ENCODE peak calls at places on chromosomes 2 and 18, in six cellular contexts. V is stimulated activated CD8-positive, alpha-beta memory T cell treated with anti-CD3 and anti-CD28 coated beads, Interleukin-7, amount 100 ng/mL, for 48 hours; S is NCI-H748 treated with DMSO at 0.1 percent for 48 hours; M is activated T-cell treated with anti-CD3 and anti-CD28 coated beads for 4 hours; W is uterus; T is stimulated activated naive B cell treated with anti-CD40 and anti-IgM and Interleukin-4, amounts not matched to agents 10 μg/mL and 1 μg/mL and 100 μg/mL, for 72 hours. J is an unnamed sample.
A peak's percentile ranks its signal among the peaks of the same experiment; 100 is the strongest.

GRCh38 chr2:210445116-210445707 is 31.3 kb downstream of the LANCL1 start:
- DNase-seq in T (no peak), V (no peak), S (peak; percentile 25), W (no peak), M (no peak), J (no peak)

GRCh38 chr2:128736689-128737545 is 418.2 kb upstream of the HS6ST1 start:
- DNase-seq in S (peak; percentile 31), W (peak; percentile 55), V (peak; percentile 22), M (peak; percentile 17), T (peak; percentile 59), J (peak; percentile 36)

GRCh38 chr2:181780159-181781081 is 100.1 kb upstream of the NEUROD1 start:
- DNase-seq in W (no peak), S (peak; percentile 33), V (no peak), T (no peak), M (no peak), J (no peak)

GRCh38 chr18:10056506-10056905 is 142.7 kb downstream of the VAPA start:
- DNase-seq in S (no peak), V (no peak), W (peak; percentile 19), T (no peak), M (no peak), J (no peak)

GRCh38 chr2:238125127-238125885 is 13.2 kb upstream of the KLHL30 start:
- DNase-seq in W (no peak), T (no peak), M (no peak), S (no peak), V (no peak), J (no peak)

GRCh38 chr2:105409717-105410116 is 10.9 kb upstream of the FHL2 start:
- DNase-seq in W (peak; percentile 89), V (no peak), S (no peak), M (no peak), T (no peak), J (peak; percentile 93)

GRCh38 chr2:209960676-209961630 is 41.5 kb upstream of the RPE start:
- DNase-seq in T (peak; percentile 21), V (peak; percentile 4), M (peak; percentile 15), W (no peak), S (peak; percentile 77), J (peak; percentile 45)

GRCh38 chr2:2642906-2643890 is 312.1 kb upstream of the MYT1L start:
- DNase-seq in W (no peak), S (no peak), V (no peak), T (no peak), M (no peak), J (no peak)

GRCh38 chr2:195891081-195891480 is 177.6 kb downstream of the DNAH7 start:
- DNase-seq in M (no peak), T (no peak), V (no peak), W (no peak), S (no peak), J (no peak)

GRCh38 chr2:172299741-172300140 is 127.6 kb upstream of the ITGA6 start:
- DNase-seq in T (no peak), W (no peak), M (no peak), S (peak; percentile 94), V (no peak), J (peak; percentile 69)

GRCh38 chr18:51195086-51195601 is 2.3 kb downstream of the MEX3C start:
- DNase-seq in W (no peak), T (no peak), V (no peak), S (peak; percentile 86), M (no peak), J (no peak)

GRCh38 chr2:23692901-23693605 is 233.9 kb downstream of the ATAD2B start:
- DNase-seq in M (no peak), W (no peak), S (no peak), T (no peak), V (no peak), J (no peak)

GRCh38 chr18:77374106-77374505 is 124.5 kb downstream of the GALR1 start:
- DNase-seq in W (peak; percentile 31), M (no peak), T (no peak), S (no peak), V (no peak), J (no peak)

GRCh38 chr18:80104364-80104779 is 4.7 kb upstream of the ADNP2 start:
- DNase-seq in S (no peak), V (no peak), W (no peak), T (no peak), M (no peak), J (no peak)

GRCh38 chr18:13562494-13563029 is 163.8 kb downstream of the FAM210A start:
- DNase-seq in V (peak; percentile 95), S (no peak), W (no peak), M (peak; percentile 62), T (peak; percentile 89), J (no peak)

GRCh38 chr18:37124511-37124910 is 295.6 kb downstream of the KIAA1328 start:
- DNase-seq in V (no peak), S (no peak), W (no peak), M (no peak), T (no peak), J (peak; percentile 53)

GRCh38 chr2:219116776-219117646 is 43.6 kb downstream of the NHEJ1 start:
- DNase-seq in S (no peak), T (no peak), W (no peak), M (no peak), V (no peak), J (no peak)

GRCh38 chr2:71880846-71881610 is 266.6 kb downstream of the CYP26B1 start:
- DNase-seq in T (no peak), M (no peak), V (no peak), W (no peak), S (no peak), J (peak; percentile 38)

GRCh38 chr2:47562548-47562947 is 159.6 kb downstream of the MSH2 start:
- DNase-seq in S (no peak), W (no peak), V (no peak), T (no peak), M (no peak), J (no peak)